ENCODE peak calls at places on chromosomes 7 and 10, in four cellular contexts. One of them, this sample, is unnamed.

GRCh38 chr10:34228066-34228465 is 587.0 kb downstream of the PARD3 start:
- DNase-seq in activated T-cell treated with anti-CD3 and anti-CD28 coated beads for 1 hour: no peak
- DNase-seq in skeletal muscle cell: no peak
- DNase-seq in spleen: no peak
- DNase-seq in this sample: no peak

GRCh38 chr7:45278763-45279420 is 121.3 kb downstream of the RAMP3 start:
- DNase-seq in activated T-cell treated with anti-CD3 and anti-CD28 coated beads for 1 hour: no peak
- DNase-seq in skeletal muscle cell: no peak
- DNase-seq in spleen: no peak
- DNase-seq in this sample: no peak

GRCh38 chr7:129825554-129826267 is 127.0 kb downstream of the UBE2H start:
- DNase-seq in activated T-cell treated with anti-CD3 and anti-CD28 coated beads for 1 hour: peak
- DNase-seq in skeletal muscle cell: no peak
- DNase-seq in spleen: peak
- DNase-seq in this sample: peak

GRCh38 chr10:361203-362135 is 226.2 kb downstream of the ZMYND11 start:
- DNase-seq in activated T-cell treated with anti-CD3 and anti-CD28 coated beads for 1 hour: no peak
- DNase-seq in skeletal muscle cell: no peak
- DNase-seq in spleen: peak
- DNase-seq in this sample: no peak

GRCh38 chr7:158740657-158741293 is 36.2 kb upstream of the NCAPG2 start:
- DNase-seq in activated T-cell treated with anti-CD3 and anti-CD28 coated beads for 1 hour: no peak
- DNase-seq in skeletal muscle cell: peak
- DNase-seq in spleen: no peak
- DNase-seq in this sample: no peak

GRCh38 chr10:78634389-78634815 is 434.4 kb upstream of the ZMIZ1 start:
- DNase-seq in activated T-cell treated with anti-CD3 and anti-CD28 coated beads for 1 hour: no peak
- DNase-seq in skeletal muscle cell: no peak
- DNase-seq in spleen: no peak
- DNase-seq in this sample: no peak

GRCh38 chr7:132656846-132657776 is 80.8 kb upstream of the PLXNA4 start:
- DNase-seq in activated T-cell treated with anti-CD3 and anti-CD28 coated beads for 1 hour: no peak
- DNase-seq in skeletal muscle cell: no peak
- DNase-seq in spleen: no peak
- DNase-seq in this sample: no peak

GRCh38 chr7:50436133-50436802 is 13.9 kb downstream of the FIGNL1 start:
- DNase-seq in activated T-cell treated with anti-CD3 and anti-CD28 coated beads for 1 hour: no peak
- DNase-seq in skeletal muscle cell: peak
- DNase-seq in spleen: no peak
- DNase-seq in this sample: no peak

GRCh38 chr7:93997868-93998267 is 6.3 kb downstream of the BET1 start:
- DNase-seq in activated T-cell treated with anti-CD3 and anti-CD28 coated beads for 1 hour: no peak
- DNase-seq in skeletal muscle cell: no peak
- DNase-seq in spleen: no peak
- DNase-seq in this sample: no peak

GRCh38 chr10:125344573-125345121 is 184.3 kb upstream of the CTBP2 start:
- DNase-seq in activated T-cell treated with anti-CD3 and anti-CD28 coated beads for 1 hour: no peak
- DNase-seq in skeletal muscle cell: no peak
- DNase-seq in spleen: no peak
- DNase-seq in this sample: no peak

GRCh38 chr7:43879477-43879876 is 10.2 kb upstream of the MRPS24 start:
- DNase-seq in activated T-cell treated with anti-CD3 and anti-CD28 coated beads for 1 hour: no peak
- DNase-seq in skeletal muscle cell: peak
- DNase-seq in spleen: no peak
- DNase-seq in this sample: no peak

GRCh38 chr10:124282326-124282725 is 136.4 kb downstream of the OAT start:
- DNase-seq in activated T-cell treated with anti-CD3 and anti-CD28 coated beads for 1 hour: no peak
- DNase-seq in skeletal muscle cell: no peak
- DNase-seq in spleen: peak
- DNase-seq in this sample: peak